ENCODE peak calls at places on chromosome 11, in seven cellular contexts. G is amniotic stem cell; J is T-helper 1 cell; L is KBM-7; M is SHP77; V is effector memory CD4-positive, alpha-beta T cell; K is body of pancreas. W is an unnamed sample.

GRCh38 chr11:118319031-118319814 is 14.7 kb downstream of the CD3E start:
- DNase-seq in J (no peak), K (no peak), L (peak), G (no peak), M (no peak), V (no peak), W (no peak)

GRCh38 chr11:5620606-5621521 is 3.9 kb upstream of the TRIM34 start:
- DNase-seq in K (peak), M (no peak), G (peak), V (no peak), L (no peak), J (no peak), W (peak)

GRCh38 chr11:102220728-102221467 is 96.4 kb upstream of the BIRC3 start:
- DNase-seq in J (no peak), V (no peak), K (no peak), M (no peak), G (peak), L (no peak), W (no peak)

GRCh38 chr11:130146797-130147196 is 12.8 kb upstream of the ST14 start:
- DNase-seq in L (peak), K (peak), G (no peak), V (no peak), J (no peak), M (no peak), W (no peak)

GRCh38 chr11:86575208-86575855 is 97.1 kb downstream of the ME3 start:
- DNase-seq in G (no peak), K (no peak), L (no peak), V (no peak), M (no peak), J (no peak), W (no peak)

GRCh38 chr11:18612394-18612793 is 12.8 kb downstream of the MISFA start:
- DNase-seq in K (no peak), M (no peak), G (no peak), J (no peak), L (no peak), V (no peak), W (no peak)

GRCh38 chr11:117912497-117912896 is 16.7 kb downstream of the TMPRSS13 start:
- DNase-seq in K (no peak), G (no peak), M (no peak), J (no peak), L (no peak), V (no peak), W (no peak)

GRCh38 chr11:1815751-1816150 is 19.0 kb upstream of the SYT8 start:
- DNase-seq in G (no peak), K (no peak), L (no peak), M (no peak), J (no peak), V (no peak), W (no peak)

GRCh38 chr11:79413258-79413657 is 27.6 kb downstream of the TENM4 start:
- DNase-seq in J (no peak), M (no peak), V (no peak), G (no peak), K (peak), L (no peak), W (peak)

GRCh38 chr11:603154-603553 is 12.6 kb downstream of the IRF7 start:
- DNase-seq in V (no peak), J (no peak), G (no peak), M (no peak), L (no peak), K (no peak), W (no peak)